ENCODE peak calls at places on chromosomes 1 and 21, in seven cellular contexts. A is CD4-positive, CD25-positive, alpha-beta regulatory T cell; D is neural progenitor cell; G is adrenal gland; Q is uterus; O is dorsolateral prefrontal cortex; K is mammary epithelial cell. X is an unnamed sample.

GRCh38 chr1:99441234-99442095 is 177.2 kb downstream of the PLPPR4 start:
- DNase-seq in K (peak), A (no peak), G (no peak), O (no peak), Q (no peak), D (no peak), X (peak)

GRCh38 chr1:119286587-119287181 is 81.9 kb upstream of the HAO2 start:
- DNase-seq in Q (no peak), O (no peak), A (peak), G (peak), K (peak), D (peak), X (no peak)

GRCh38 chr1:50458507-50458906 is 35.3 kb upstream of the DMRTA2 start:
- DNase-seq in Q (no peak), O (no peak), K (no peak), D (no peak), G (no peak), A (no peak), X (no peak)

GRCh38 chr1:111471538-111471937 is 2.2 kb upstream of the C1orf162 start:
- DNase-seq in K (no peak), O (no peak), D (no peak), A (no peak), G (no peak), Q (no peak), X (no peak)

GRCh38 chr1:85683292-85684025 is 24.8 kb downstream of the ZNHIT6 start:
- DNase-seq in K (no peak), Q (no peak), A (no peak), O (no peak), G (no peak), D (no peak), X (peak)

GRCh38 chr1:171966426-171967220 is 125.3 kb downstream of the DNM3 start:
- DNase-seq in D (no peak), Q (peak), A (no peak), K (peak), G (no peak), O (no peak), X (no peak)

GRCh38 chr1:244050835-244051444 is at the start of gene ZBTB18:
- DNase-seq in Q (no peak), A (no peak), O (peak), K (no peak), D (peak), G (no peak), X (peak)

GRCh38 chr1:178165196-178165595 is 71.3 kb downstream of the RASAL2 start:
- DNase-seq in A (no peak), G (no peak), K (no peak), O (no peak), D (no peak), Q (no peak), X (no peak)

GRCh38 chr1:55362558-55362957 is 147.4 kb upstream of the USP24 start:
- DNase-seq in D (no peak), K (peak), A (no peak), O (no peak), G (no peak), Q (peak), X (peak)

GRCh38 chr1:1889847-1890505 is 911 bp downstream of the GNB1 start:
- DNase-seq in Q (no peak), D (peak), O (no peak), G (peak), K (peak), A (peak), X (peak)

GRCh38 chr1:81165963-81166362 is 634.8 kb upstream of the ADGRL2 start:
- DNase-seq in Q (no peak), G (no peak), O (no peak), K (peak), D (no peak), A (no peak), X (no peak)

GRCh38 chr1:213973129-213973528 is 14.6 kb upstream of the PROX1 start:
- DNase-seq in K (peak), G (no peak), D (no peak), Q (no peak), A (no peak), O (no peak), X (no peak)

GRCh38 chr1:58434181-58434580 is 112.3 kb downstream of the OMA1 start:
- DNase-seq in D (no peak), K (no peak), A (no peak), Q (no peak), O (no peak), G (no peak), X (no peak)

GRCh38 chr1:210093461-210093860 is 139.1 kb upstream of the SERTAD4 start:
- DNase-seq in O (no peak), D (no peak), K (no peak), G (no peak), Q (no peak), A (no peak), X (no peak)

GRCh38 chr1:46464013-46464548 is 25.6 kb upstream of the DMBX1 start:
- DNase-seq in Q (no peak), A (no peak), K (no peak), O (no peak), D (no peak), G (no peak), X (no peak)

GRCh38 chr1:25615563-25616079 is 970 bp upstream of the MAN1C1 start:
- DNase-seq in G (no peak), A (peak), Q (no peak), O (no peak), K (no peak), D (no peak), X (peak)

GRCh38 chr1:167165948-167166702 is 54.6 kb upstream of the POU2F1 start:
- DNase-seq in A (no peak), D (peak), Q (no peak), K (no peak), O (no peak), G (no peak), X (no peak)

GRCh38 chr1:236144446-236145150 is 2.3 kb downstream of the GPR137B start:
- DNase-seq in D (peak), O (no peak), K (no peak), Q (no peak), G (no peak), A (no peak), X (peak)

GRCh38 chr1:11495579-11495978 is 16.6 kb downstream of the DISP3 start:
- DNase-seq in D (no peak), O (no peak), K (no peak), Q (no peak), G (no peak), A (no peak), X (no peak)

GRCh38 chr21:45295576-45296365 is 8.1 kb upstream of the POFUT2 start:
- DNase-seq in G (peak), D (no peak), O (no peak), K (no peak), Q (peak), A (no peak), X (peak)

GRCh38 chr1:29689372-29690030 is 453.2 kb downstream of the PTPRU start:
- DNase-seq in G (no peak), D (no peak), O (no peak), Q (no peak), K (no peak), A (no peak), X (no peak)

GRCh38 chr21:37006243-37006520 is 320 bp upstream of the RIPPLY3 start:
- DNase-seq in Q (no peak), K (no peak), G (no peak), D (no peak), O (no peak), A (no peak), X (no peak)

GRCh38 chr1:207031016-207031415 is 1.5 kb downstream of the C1orf116 start:
- DNase-seq in A (no peak), Q (no peak), K (no peak), O (no peak), D (no peak), G (no peak), X (no peak)

GRCh38 chr1:207033302-207033701 is 746 bp upstream of the C1orf116 start:
- DNase-seq in K (no peak), Q (no peak), A (no peak), O (no peak), D (no peak), G (no peak), X (no peak)

GRCh38 chr1:207030522-207031009 is 2.0 kb downstream of the C1orf116 start:
- DNase-seq in O (no peak), A (no peak), K (peak), G (no peak), Q (no peak), D (no peak), X (no peak)

GRCh38 chr1:207032528-207033017 is at the start of gene C1orf116:
- DNase-seq in A (no peak), Q (no peak), O (no peak), K (peak), G (no peak), D (peak), X (peak)

GRCh38 chr1:207031632-207032258 is 811 bp downstream of the C1orf116 start:
- DNase-seq in A (no peak), G (no peak), O (no peak), Q (no peak), K (peak), D (no peak), X (no peak)
- H3K4me3 ChIP-seq in A (no peak), G (no peak), O (no peak), Q (no peak), K (peak), D (no peak), X (no peak)

GRCh38 chr1:216531308-216532239 is 108.3 kb upstream of the USH2A start:
- DNase-seq in K (peak), G (peak), O (no peak), Q (no peak), D (no peak), A (no peak), X (peak)
- H3K4me3 ChIP-seq in K (no peak), G (peak), O (peak), Q (peak), D (no peak), A (no peak), X (peak)

GRCh38 chr1:68470388-68470970 is 20.7 kb upstream of the RPE65 start:
- DNase-seq in K (no peak), O (no peak), D (no peak), A (peak), Q (no peak), G (no peak), X (peak)
- H3K4me3 ChIP-seq in K (no peak), O (no peak), D (no peak), A (no peak), Q (no peak), G (no peak), X (no peak)

GRCh38 chr1:97996880-97997279 is 76.0 kb upstream of the DPYD start:
- DNase-seq in D (no peak), A (no peak), G (no peak), Q (no peak), K (no peak), O (no peak), X (peak)
- H3K4me3 ChIP-seq in D (no peak), A (no peak), G (no peak), Q (no peak), K (no peak), O (no peak), X (no peak)

GRCh38 chr1:61640531-61641125 is 84.3 kb downstream of the TM2D1 start:
- DNase-seq in G (no peak), K (no peak), Q (peak), D (no peak), A (peak), O (no peak), X (no peak)

GRCh38 chr1:61641578-61642336 is 83.2 kb downstream of the TM2D1 start:
- DNase-seq in K (peak), G (peak), A (peak), D (peak), Q (peak), O (peak), X (peak)

GRCh38 chr1:61642475-61643232 is 82.3 kb downstream of the TM2D1 start:
- DNase-seq in Q (no peak), D (no peak), O (no peak), A (no peak), K (no peak), G (no peak), X (no peak)

GRCh38 chr1:61639937-61640336 is 85.0 kb downstream of the TM2D1 start:
- DNase-seq in A (no peak), D (no peak), K (no peak), G (no peak), O (no peak), Q (no peak), X (no peak)

DNA sequence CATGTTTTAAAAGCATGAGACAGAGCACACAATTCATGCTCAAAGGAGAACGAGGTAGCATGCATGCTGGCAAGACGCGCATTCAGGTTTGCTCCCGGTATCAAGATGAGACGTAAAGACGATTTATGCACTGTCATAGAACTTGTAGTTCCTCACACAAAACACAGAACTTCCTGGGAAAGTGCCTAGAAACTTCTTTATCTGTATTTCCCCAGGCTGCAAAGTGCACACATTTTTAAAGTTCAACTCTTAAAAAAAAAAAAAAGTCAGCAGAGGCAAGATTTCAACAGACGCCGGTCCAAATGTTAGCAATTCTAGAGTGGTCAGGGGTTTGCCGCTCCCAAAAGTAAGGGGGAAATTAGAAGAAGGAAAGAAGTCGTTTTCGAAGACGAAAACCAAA is 83.8 kb downstream of the TM2D1 start:
- DNase-seq in Q (peak), A (no peak), D (no peak), G (no peak), O (no peak), K (no peak), X (no peak)
- H3K4me3 ChIP-seq in Q (peak), A (peak), D (no peak), G (no peak), O (peak), K (no peak), X (no peak)

DNA sequence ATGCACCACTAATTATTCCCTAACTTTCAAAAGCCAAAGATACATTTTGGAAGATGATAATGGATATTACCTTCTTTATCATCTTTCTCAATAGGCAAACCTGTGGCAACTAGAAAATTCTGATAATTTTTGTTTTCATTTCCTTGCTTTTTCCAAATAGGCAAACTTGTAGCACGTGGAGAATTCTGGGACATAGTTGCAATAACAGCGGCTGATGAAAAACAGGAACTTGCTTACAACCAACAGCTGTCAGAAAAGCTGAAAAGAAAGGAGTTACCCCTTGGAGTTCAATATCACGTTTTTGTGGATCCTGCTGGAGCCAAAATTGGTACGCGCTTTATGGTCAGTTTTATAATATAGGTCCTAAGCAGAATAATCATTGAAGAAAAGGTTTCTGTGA is 1.5 kb downstream of the FPGT start:
- DNase-seq in O (no peak), Q (no peak), A (no peak), K (no peak), G (no peak), D (no peak), X (no peak)
- H3K4me3 ChIP-seq in O (peak), Q (no peak), A (peak), K (no peak), G (no peak), D (no peak), X (no peak)

GRCh38 chr1:3114131-3114744 is 45.2 kb downstream of the PRDM16 start:
- DNase-seq in A (no peak), O (no peak), D (no peak), G (no peak), K (no peak), Q (no peak), X (no peak)
- H3K4me3 ChIP-seq in A (no peak), O (no peak), D (no peak), G (no peak), K (no peak), Q (no peak), X (no peak)

DNA sequence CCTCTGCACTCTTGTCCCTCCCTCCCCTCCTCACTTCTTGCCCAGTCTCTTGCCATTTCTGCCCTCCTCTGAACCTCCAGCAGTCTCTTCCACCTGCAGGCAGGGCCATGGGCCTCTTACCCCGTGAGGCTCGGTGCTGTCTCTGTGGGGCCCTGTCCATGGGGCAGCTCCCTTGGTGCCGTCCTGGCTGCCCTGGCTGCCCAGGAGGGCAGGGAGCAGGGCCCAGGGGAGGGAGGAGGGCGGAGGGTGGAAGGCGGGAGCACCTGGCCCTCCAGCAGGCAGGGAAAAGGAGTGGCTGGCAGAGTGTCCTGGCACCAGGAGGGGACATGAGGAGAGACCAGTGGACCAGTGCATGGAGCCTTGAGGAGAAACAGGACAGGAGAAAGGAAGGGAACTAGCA is at the start of gene RORC:
- DNase-seq in O (no peak), D (no peak), K (no peak), G (no peak), Q (no peak), A (no peak), X (no peak)
- H3K4me3 ChIP-seq in O (no peak), D (no peak), K (peak), G (no peak), Q (no peak), A (peak), X (no peak)

GRCh38 chr1:229430761-229431269 is 3.1 kb downstream of the ACTA1 start:
- DNase-seq in D (peak), A (no peak), O (no peak), G (peak), Q (no peak), K (no peak), X (peak)
- H3K4me3 ChIP-seq in D (no peak), A (peak), O (no peak), G (no peak), Q (no peak), K (no peak), X (no peak)

DNA sequence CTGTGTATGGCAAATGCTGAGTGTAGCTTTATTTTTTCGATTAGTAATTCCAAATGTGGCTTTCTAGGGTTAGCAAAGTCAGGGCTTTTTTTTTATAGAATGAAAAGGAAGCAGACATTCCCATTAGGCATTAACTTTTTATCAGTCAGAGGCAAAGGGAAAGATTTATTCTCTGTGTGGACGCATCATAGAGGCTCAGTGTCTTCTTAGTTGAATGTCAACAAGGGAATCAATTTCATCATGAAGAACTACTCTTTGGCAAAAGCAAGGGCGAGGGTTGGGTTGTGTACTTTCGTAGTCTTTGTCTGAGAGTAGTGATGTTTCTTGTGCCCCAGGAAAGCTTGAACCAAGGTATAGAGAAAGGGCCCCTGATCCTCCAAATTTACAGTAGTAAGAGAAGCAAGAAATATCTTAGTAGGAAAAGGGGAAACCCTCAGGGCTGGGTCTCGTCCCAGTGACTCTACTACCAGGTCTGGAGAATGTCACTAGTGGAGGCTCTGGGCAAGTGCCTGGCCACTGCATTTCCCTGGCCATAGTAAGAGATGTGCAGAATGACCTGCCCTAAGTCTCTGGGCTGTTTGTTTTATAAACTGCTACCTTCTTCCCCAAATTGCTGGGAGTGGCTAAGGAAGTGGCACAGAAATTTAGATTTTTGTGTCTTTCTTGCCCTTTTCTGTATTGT is 30.0 kb upstream of the MACF1 start:
- DNase-seq in G (no peak), A (no peak), D (no peak), O (no peak), Q (no peak), K (no peak), X (no peak)
- H3K4me3 ChIP-seq in G (no peak), A (no peak), D (peak), O (no peak), Q (no peak), K (no peak), X (no peak)